ENCODE peak calls at places on chromosomes 3 and 15, in four cellular contexts. B is naive thymus-derived CD4-positive, alpha-beta T cell; L is effector memory CD8-positive, alpha-beta T cell; V is aorta. F is an unnamed sample.

GRCh38 chr3:50275160-50275995 is 3.5 kb upstream of the LSMEM2 start:
- ATAC-seq in B (no peak), L (no peak), V (no peak), F (no peak)

GRCh38 chr15:71011503-71012155 is 103.6 kb upstream of the THSD4 start:
- ATAC-seq in B (no peak), L (no peak), V (no peak), F (no peak)

GRCh38 chr15:101168463-101168824 is 83.4 kb downstream of the CHSY1 start:
- ATAC-seq in B (no peak), L (no peak), V (no peak), F (peak)

GRCh38 chr3:126113733-126114132 is 29.8 kb upstream of the SLC41A3 start:
- ATAC-seq in B (no peak), L (no peak), V (no peak), F (no peak)

GRCh38 chr3:172073262-172073915 is 34.0 kb downstream of the FNDC3B start:
- ATAC-seq in B (peak), L (no peak), V (no peak), F (no peak)

GRCh38 chr3:130093741-130094391 is 12.2 kb downstream of the ALG1L2 start:
- ATAC-seq in B (no peak), L (peak), V (no peak), F (no peak)

GRCh38 chr15:48411971-48412591 is 80.9 kb downstream of the DUT start:
- ATAC-seq in B (no peak), L (no peak), V (peak), F (no peak)

GRCh38 chr3:73868688-73869315 is 244.1 kb upstream of the PDZRN3 start:
- ATAC-seq in B (no peak), L (no peak), V (peak), F (no peak)

GRCh38 chr15:60740787-60741354 is 261.9 kb upstream of the ICE2 start:
- ATAC-seq in B (peak), L (peak), V (no peak), F (no peak)

GRCh38 chr15:62060896-62061280 is 641 bp upstream of the VPS13C start:
- ATAC-seq in B (peak), L (peak), V (no peak), F (no peak)

GRCh38 chr3:33869977-33870376 is 71.5 kb downstream of the PDCD6IP start:
- ATAC-seq in B (no peak), L (no peak), V (no peak), F (no peak)

GRCh38 chr3:165259518-165260193 is 63.5 kb upstream of the SLITRK3 start:
- ATAC-seq in B (no peak), L (no peak), V (no peak), F (no peak)

GRCh38 chr3:42667096-42667522 is 13.6 kb downstream of the ZBTB47 start:
- ATAC-seq in B (no peak), L (no peak), V (no peak), F (no peak)

GRCh38 chr3:66228707-66229106 is 7.9 kb downstream of the SLC25A26 start:
- ATAC-seq in B (no peak), L (no peak), V (no peak), F (no peak)

GRCh38 chr3:194135806-194136518 is at the start of gene HES1:
- ATAC-seq in B (peak), L (no peak), V (peak), F (peak)

GRCh38 chr3:11047500-11047899 is 55.0 kb downstream of the SLC6A1 start:
- ATAC-seq in B (no peak), L (no peak), V (no peak), F (no peak)

F was measured in gastroesophageal sphincter.